ENCODE peak calls at places on chromosome 14, in five cellular contexts. K, J, P, M and F are unnamed samples.

GRCh38 chr14:44029933-44030332 is 477.1 kb downstream of the FSCB start:
- DNase-seq in J (no peak), K (no peak), P (no peak), M (no peak), F (no peak)

GRCh38 chr14:24456980-24457379 is 14.4 kb upstream of the SDR39U1 start:
- DNase-seq in J (no peak), M (no peak), P (no peak), K (no peak), F (no peak)

GRCh38 chr14:24211311-24211710 is 2.0 kb downstream of the CHMP4A start:
- DNase-seq in P (no peak), J (no peak), M (no peak), K (no peak), F (no peak)

GRCh38 chr14:54683882-54684794 is 117.2 kb downstream of the SAMD4A start:
- DNase-seq in K (no peak), J (no peak), M (peak), P (peak), F (no peak)

GRCh38 chr14:89212386-89213235 is 204.4 kb downstream of the FOXN3 start:
- DNase-seq in J (no peak), P (no peak), K (no peak), M (no peak), F (no peak)

GRCh38 chr14:94284221-94284620 is 8.8 kb downstream of the SERPINA10 start:
- DNase-seq in J (no peak), K (no peak), P (no peak), M (no peak), F (no peak)

GRCh38 chr14:74697543-74697942 is 15.3 kb downstream of the AREL1 start:
- DNase-seq in J (no peak), K (no peak), P (peak), M (peak), F (no peak)

GRCh38 chr14:91963465-91963864 is 16.0 kb upstream of the FBLN5 start:
- DNase-seq in J (no peak), M (peak), K (no peak), P (no peak), F (no peak)

GRCh38 chr14:50778757-50779483 is 52.0 kb downstream of the NIN start:
- DNase-seq in J (no peak), K (no peak), M (no peak), P (no peak), F (no peak)

GRCh38 chr14:69038449-69039286 is 59.6 kb upstream of the ACTN1 start:
- DNase-seq in J (no peak), M (peak), P (no peak), K (peak), F (no peak)

GRCh38 chr14:69354383-69355154 is 43.5 kb downstream of the ERH start:
- DNase-seq in J (no peak), P (no peak), M (no peak), K (no peak), F (peak)

GRCh38 chr14:60222820-60223219 is 26.2 kb upstream of the PPM1A start:
- DNase-seq in J (no peak), K (no peak), P (no peak), M (no peak), F (no peak)

GRCh38 chr14:87148655-87149054 is 844.3 kb downstream of the GALC start:
- DNase-seq in J (no peak), K (no peak), P (no peak), M (no peak), F (no peak)

GRCh38 chr14:49982522-49982951 is 89.7 kb downstream of the ARF6 start:
- DNase-seq in P (peak), M (peak), J (no peak), K (no peak), F (no peak)

GRCh38 chr14:59755388-59755787 is 115.2 kb downstream of the RTN1 start:
- DNase-seq in P (no peak), M (no peak), K (no peak), J (no peak), F (no peak)

GRCh38 chr14:65962952-65963351 is 523.2 kb upstream of the CCDC196 start:
- DNase-seq in K (no peak), P (no peak), M (no peak), J (no peak), F (no peak)

GRCh38 chr14:71582705-71583104 is 349.5 kb upstream of the RGS6 start:
- DNase-seq in M (peak), P (no peak), J (no peak), K (no peak), F (no peak)

GRCh38 chr14:24908592-24909236 is 141.2 kb downstream of the STXBP6 start:
- DNase-seq in P (no peak), K (no peak), J (no peak), M (no peak), F (no peak)

GRCh38 chr14:69327507-69327906 is 67.5 kb downstream of the GALNT16 start:
- DNase-seq in K (no peak), M (no peak), J (no peak), P (no peak), F (no peak)

GRCh38 chr14:105857223-105857815 is 330.9 kb downstream of the TMEM121 start:
- DNase-seq in K (no peak), J (no peak), M (no peak), P (no peak), F (no peak)

GRCh38 chr14:49858383-49858782 is 5.8 kb upstream of the NEMF start:
- DNase-seq in M (no peak), P (no peak), J (no peak), K (no peak), F (no peak)

GRCh38 chr14:71429900-71430299 is 502.3 kb upstream of the RGS6 start:
- DNase-seq in P (no peak), M (no peak), K (no peak), J (no peak), F (no peak)

GRCh38 chr14:101198398-101199027 is 295.0 kb upstream of the RTL1 start:
- DNase-seq in M (no peak), J (no peak), K (no peak), P (no peak), F (no peak)

GRCh38 chr14:90300649-90301048 is 31.1 kb downstream of the NRDE2 start:
- DNase-seq in M (peak), K (no peak), J (no peak), P (no peak), F (no peak)

GRCh38 chr14:101508948-101509729 is 52.2 kb upstream of the DIO3 start:
- DNase-seq in J (no peak), K (no peak), M (no peak), P (no peak), F (no peak)

GRCh38 chr14:93476305-93476704 is 45.6 kb downstream of the UNC79 start:
- DNase-seq in M (no peak), J (no peak), K (no peak), P (no peak), F (no peak)

GRCh38 chr14:24428628-24429394 is 657 bp downstream of the CBLN3 start:
- DNase-seq in K (no peak), P (no peak), M (no peak), J (no peak), F (no peak)

GRCh38 chr14:27008187-27008586 is 410.4 kb upstream of the NOVA1 start:
- DNase-seq in P (no peak), M (no peak), K (no peak), J (no peak), F (no peak)

GRCh38 chr14:27002179-27002578 is 404.3 kb upstream of the NOVA1 start:
- DNase-seq in P (no peak), J (no peak), K (no peak), M (no peak), F (no peak)

DNA sequence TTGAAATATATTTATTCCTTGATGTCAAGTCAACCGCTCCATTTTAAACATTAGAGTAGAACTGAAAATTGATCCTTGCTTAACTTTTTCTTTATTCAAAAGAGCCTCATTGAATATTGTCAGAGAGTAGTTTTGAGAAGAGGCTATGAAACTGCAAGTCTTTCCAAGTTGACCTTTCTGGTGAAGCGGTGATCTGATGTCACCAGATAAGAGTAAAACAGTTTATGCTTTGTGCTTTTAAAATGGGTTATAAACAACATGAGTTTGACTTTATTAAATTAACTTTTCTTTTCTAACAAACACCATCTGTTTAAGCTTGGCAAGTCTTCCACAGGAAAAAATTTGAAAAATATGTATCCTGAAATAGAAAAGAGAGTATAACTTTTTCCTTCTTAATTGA is 408.7 kb upstream of the NOVA1 start:
- DNase-seq in J (no peak), P (no peak), M (no peak), K (no peak), F (no peak)
- TF ChIP-seq CTCF in J (no peak), P (no peak), M (no peak), K (no peak), F (no peak)

GRCh38 chr14:23006544-23007419 is 3.2 kb downstream of the C14orf93 start:
- DNase-seq in M (peak), P (peak), K (peak), J (peak), F (peak)
- TF ChIP-seq CTCF in M (peak), P (peak), K (peak), J (no peak), F (no peak)

DNA sequence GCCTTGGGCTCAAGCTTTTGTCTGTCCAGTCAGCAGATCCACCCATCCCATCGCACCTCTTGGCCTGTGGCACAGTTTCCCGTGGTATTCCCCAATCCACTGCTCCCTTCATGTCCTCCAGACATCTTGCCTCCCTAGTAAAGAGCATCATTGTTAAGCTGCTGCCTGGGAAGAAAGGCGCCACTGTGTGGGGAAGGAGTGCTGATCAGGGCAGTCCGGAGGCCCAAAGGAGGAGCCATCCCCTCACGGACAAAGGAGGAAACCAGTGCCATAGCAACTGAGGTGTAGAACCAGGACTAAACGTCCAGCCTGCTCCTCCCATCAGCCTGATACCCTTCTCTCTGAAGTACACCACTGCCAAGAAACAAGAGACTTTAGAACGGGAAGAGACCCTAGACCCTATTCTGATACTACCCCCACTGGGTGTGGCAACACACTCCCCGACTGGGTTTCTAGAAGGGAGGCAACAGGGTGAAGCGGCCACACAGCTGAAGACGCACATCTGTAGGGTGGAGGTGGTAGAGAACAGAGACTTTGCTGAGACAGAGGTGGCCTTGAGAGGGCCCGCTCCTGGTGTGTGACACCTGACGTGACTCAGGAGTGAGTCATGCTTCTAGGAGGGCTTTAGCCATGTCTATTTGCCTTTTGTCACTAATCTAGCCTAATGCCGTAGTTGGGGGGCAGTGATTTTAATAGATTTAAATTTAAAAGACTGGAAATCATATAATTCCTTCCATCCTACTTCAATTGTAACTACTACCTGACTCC is 185.0 kb downstream of the DPF3 start:
- DNase-seq in P (no peak), M (no peak), K (no peak), J (peak), F (no peak)
- TF ChIP-seq CTCF in P (no peak), M (no peak), K (no peak), J (no peak), F (no peak)

GRCh38 chr14:28755930-28756895 is 10.4 kb upstream of the FOXG1 start:
- DNase-seq in K (no peak), P (no peak), J (no peak), M (no peak), F (no peak)

GRCh38 chr14:28746247-28746646 is 20.3 kb upstream of the FOXG1 start:
- DNase-seq in K (no peak), P (no peak), M (no peak), J (no peak), F (no peak)

GRCh38 chr14:28755198-28755794 is 11.3 kb upstream of the FOXG1 start:
- DNase-seq in J (no peak), M (no peak), K (no peak), P (no peak), F (no peak)

GRCh38 chr14:28754209-28754985 is 12.2 kb upstream of the FOXG1 start:
- DNase-seq in M (peak), J (no peak), P (no peak), K (peak), F (no peak)

DNA sequence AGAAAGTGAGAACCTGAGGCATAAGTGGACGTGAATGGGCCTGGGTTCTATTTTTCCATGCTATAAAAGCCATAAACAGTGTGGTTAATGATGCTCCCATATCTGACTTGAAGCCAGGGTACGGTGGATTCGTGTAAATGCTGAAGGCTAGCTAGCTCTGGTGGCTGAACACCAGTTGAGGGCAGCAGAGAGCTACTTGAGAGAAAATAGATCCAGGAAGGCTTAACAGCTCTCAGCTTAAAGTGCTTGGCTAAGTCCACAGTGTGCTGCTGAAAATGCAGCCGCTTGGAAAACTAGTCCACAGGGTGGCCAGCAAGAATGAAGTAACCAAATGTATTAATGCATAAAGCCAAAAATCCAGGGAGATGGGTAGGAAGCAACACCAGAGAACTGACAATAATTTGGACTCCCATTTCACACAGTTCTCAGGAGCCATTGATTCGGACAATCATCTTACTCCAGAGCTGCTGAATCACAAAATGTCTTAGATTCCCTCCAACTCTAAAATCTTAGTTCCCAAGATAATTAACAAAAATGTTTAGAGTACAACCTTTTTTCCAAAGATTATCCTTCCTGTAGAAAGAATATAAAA is 15.0 kb upstream of the FOXG1 start:
- DNase-seq in M (peak), J (peak), K (peak), P (no peak), F (no peak)
- TF ChIP-seq CTCF in M (peak), J (peak), K (peak), P (peak), F (peak)

DNA sequence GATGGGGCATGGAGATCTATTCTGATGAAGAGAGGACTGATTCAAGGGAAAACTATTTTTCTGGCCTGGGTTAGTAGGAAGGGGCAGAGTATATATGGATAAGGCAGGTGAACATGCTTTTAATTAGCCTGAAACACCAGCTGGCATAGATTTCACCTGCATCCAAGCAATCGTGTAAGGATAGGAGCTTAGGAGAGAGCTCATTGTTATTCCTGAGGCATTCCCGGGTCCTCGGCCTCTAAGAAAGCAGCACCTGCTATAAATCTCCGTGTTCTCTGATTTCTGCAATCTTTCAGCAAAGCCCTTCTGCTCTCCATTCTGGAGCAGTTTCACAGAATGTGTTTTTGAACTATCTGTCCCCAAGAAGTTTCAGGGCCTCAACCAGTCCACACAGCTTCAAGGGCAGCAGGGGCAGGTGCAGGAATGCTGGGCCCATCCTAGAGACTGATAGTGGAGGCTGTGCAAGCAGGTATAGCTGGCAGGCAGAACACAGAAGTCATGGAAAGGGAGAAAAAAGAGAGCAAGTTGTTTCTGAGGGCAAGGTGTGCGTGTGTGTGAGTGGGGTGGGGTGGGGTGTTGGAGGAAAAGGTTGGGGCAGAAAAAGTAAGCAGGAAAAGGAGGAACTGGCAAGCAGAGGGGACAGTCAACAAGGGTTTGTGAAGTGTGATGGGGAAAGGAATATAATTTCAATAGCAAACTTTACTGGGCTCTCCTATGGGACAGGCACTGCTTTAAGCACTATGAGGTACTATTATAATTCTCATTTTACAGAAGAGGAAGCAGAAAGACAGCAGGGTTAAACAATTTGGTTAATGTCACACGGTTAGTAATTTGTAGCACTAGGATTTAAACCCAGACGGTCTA is 203.7 kb upstream of the SSTR1 start:
- DNase-seq in M (no peak), J (no peak), K (no peak), P (no peak), F (no peak)
- TF ChIP-seq CTCF in M (no peak), J (no peak), K (no peak), P (no peak), F (no peak)

GRCh38 chr14:37254411-37254947 is 56.7 kb downstream of the MIPOL1 start:
- DNase-seq in M (peak), P (no peak), K (no peak), J (no peak), F (no peak)

GRCh38 chr14:37253905-37254304 is 56.2 kb downstream of the MIPOL1 start:
- DNase-seq in P (peak), J (no peak), K (no peak), M (peak), F (no peak)

GRCh38 chr14:37252434-37252833 is 54.7 kb downstream of the MIPOL1 start:
- DNase-seq in M (no peak), J (no peak), P (no peak), K (no peak), F (no peak)

GRCh38 chr14:37247777-37248461 is 50.2 kb downstream of the MIPOL1 start:
- DNase-seq in P (no peak), M (no peak), K (no peak), J (no peak), F (no peak)

GRCh38 chr14:37251778-37252177 is 54.0 kb downstream of the MIPOL1 start:
- DNase-seq in J (no peak), P (no peak), K (no peak), M (no peak), F (no peak)
- TF ChIP-seq CTCF in J (no peak), P (no peak), K (peak), M (no peak), F (no peak)

GRCh38 chr14:58643366-58643765 is 5.6 kb downstream of the DACT1 start:
- DNase-seq in J (no peak), P (no peak), K (no peak), M (no peak), F (no peak)

GRCh38 chr14:58638231-58639205 is 756 bp downstream of the DACT1 start:
- DNase-seq in K (no peak), M (peak), P (no peak), J (no peak), F (peak)

GRCh38 chr14:58639842-58640484 is 2.2 kb downstream of the DACT1 start:
- DNase-seq in J (peak), P (peak), K (peak), M (peak), F (peak)

GRCh38 chr14:58640959-58641358 is 3.2 kb downstream of the DACT1 start:
- DNase-seq in M (no peak), J (no peak), P (no peak), K (no peak), F (no peak)

GRCh38 chr14:58641509-58641908 is 3.7 kb downstream of the DACT1 start:
- DNase-seq in K (no peak), M (no peak), P (no peak), J (no peak), F (no peak)
- TF ChIP-seq CTCF in K (no peak), M (peak), P (no peak), J (peak), F (no peak)

DNA sequence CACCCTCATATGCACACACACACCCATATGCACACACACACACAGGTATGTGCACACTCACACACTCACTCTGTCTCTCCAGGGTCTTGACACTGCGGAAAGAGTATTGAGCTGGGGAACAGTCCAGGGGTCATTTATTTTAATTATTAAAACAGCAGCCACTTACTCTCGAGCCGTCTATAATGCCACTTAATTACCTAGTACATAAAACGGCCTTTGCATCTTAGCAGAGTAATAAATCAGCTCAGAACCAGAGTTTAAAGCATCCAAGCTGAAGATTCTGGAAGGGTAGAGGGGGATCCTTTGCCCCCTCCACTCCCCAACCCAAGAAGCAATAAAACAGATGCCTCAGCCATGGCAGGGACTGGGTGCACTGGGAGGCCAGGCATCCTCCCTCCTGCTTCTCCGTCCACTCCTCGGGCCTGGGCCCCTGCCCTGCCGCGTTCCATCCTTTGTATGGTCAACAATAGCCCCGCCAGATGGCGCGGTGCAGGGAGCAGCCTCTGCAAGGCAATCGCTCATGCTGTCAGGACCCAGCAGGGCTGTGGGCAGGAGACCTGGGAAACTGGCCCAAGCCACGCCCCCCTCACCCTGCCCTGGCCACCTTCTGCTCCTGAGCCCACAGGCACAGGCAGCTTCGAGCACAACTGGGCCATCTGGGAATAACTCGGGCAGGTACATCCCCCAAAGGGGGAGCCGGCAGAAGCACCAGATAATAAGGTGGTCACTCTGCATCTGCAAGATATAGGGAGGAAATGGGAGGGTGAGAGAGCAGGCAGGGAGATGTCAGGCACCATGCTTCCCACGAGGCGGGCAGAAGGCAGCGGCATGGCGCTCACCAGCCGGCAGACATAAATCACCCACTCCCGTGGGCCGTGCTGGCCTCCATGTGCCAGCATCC is 40.9 kb downstream of the CCDC85C start:
- DNase-seq in K (peak), J (no peak), P (no peak), M (peak), F (no peak)
- TF ChIP-seq CTCF in K (peak), J (no peak), P (no peak), M (peak), F (no peak)